ENCODE peak calls at places on chromosomes 11 and 22, in four cellular contexts. T is nucleus accumbens; K is AG04449; O is stimulated activated CD4-positive, alpha-beta T cell treated with anti-CD3 and anti-CD28 coated beads, Interleukin-1b, Interleukin-23, amount 100 ng/mL, for 24 hours. B is an unnamed sample.

GRCh38 chr22:41197808-41198585 is 7.1 kb upstream of the L3MBTL2 start:
- DNase-seq in T (no peak), K (no peak), O (peak; percentile 21), B (peak; percentile 58)

GRCh38 chr11:12692238-12693074 is 18.2 kb downstream of the TEAD1 start:
- DNase-seq in T (peak; percentile 6), K (peak; percentile 63), O (no peak), B (peak; percentile 92)

GRCh38 chr11:76742912-76743311 is 40.2 kb upstream of the TSKU start:
- DNase-seq in T (no peak), K (no peak), O (no peak), B (peak; percentile 57)

GRCh38 chr22:36541831-36542391 is 12.9 kb upstream of the EIF3D start:
- DNase-seq in T (no peak), K (peak; percentile 72), O (no peak), B (peak; percentile 89)

GRCh38 chr22:46744581-46744980 is 6.5 kb upstream of the CERK start:
- DNase-seq in T (no peak), K (no peak), O (no peak), B (no peak)

GRCh38 chr11:116276051-116277044 is 496.4 kb downstream of the BUD13 start:
- DNase-seq in T (peak; percentile 9), K (no peak), O (peak; percentile 66), B (peak; percentile 35)

GRCh38 chr11:119169272-119169719 is 771 bp downstream of the NLRX1 start:
- DNase-seq in T (no peak), K (no peak), O (no peak), B (peak; percentile 14)

GRCh38 chr22:30556388-30556787 is 9.8 kb upstream of the SEC14L6 start:
- DNase-seq in T (no peak), K (no peak), O (no peak), B (no peak)

GRCh38 chr11:3146612-3147256 is 18.4 kb downstream of the OSBPL5 start:
- DNase-seq in T (no peak), K (no peak), O (no peak), B (peak; percentile 88)

GRCh38 chr11:84012171-84012826 is 726.1 kb upstream of the CCDC90B start:
- DNase-seq in T (no peak), K (no peak), O (no peak), B (no peak)

GRCh38 chr11:96263361-96263763 is 79.6 kb downstream of the MAML2 start:
- DNase-seq in T (no peak), K (no peak), O (no peak), B (peak; percentile 69)

GRCh38 chr11:62721994-62722393 is 5.3 kb downstream of the HNRNPUL2 start:
- DNase-seq in T (no peak), K (no peak), O (no peak), B (peak; percentile 21)

GRCh38 chr11:9613830-9614762 is 40.6 kb downstream of the WEE1 start:
- DNase-seq in T (peak; percentile 32), K (peak; percentile 54), O (peak; percentile 75), B (peak; percentile 79)

GRCh38 chr11:20137637-20138036 is 22.6 kb downstream of the DBX1 start:
- DNase-seq in T (no peak), K (no peak), O (no peak), B (no peak)

GRCh38 chr11:115425816-115426215 is 78.4 kb downstream of the CADM1 start:
- DNase-seq in T (no peak), K (no peak), O (no peak), B (no peak)

GRCh38 chr11:2421226-2421994 is 20.9 kb downstream of the TSSC4 start:
- DNase-seq in T (no peak), K (no peak), O (no peak), B (no peak)

GRCh38 chr11:18617688-18618340 is 16.3 kb downstream of the SPTY2D1 start:
- DNase-seq in T (no peak), K (no peak), O (no peak), B (peak; percentile 23)

GRCh38 chr11:108616549-108616948 is 23.0 kb upstream of the EXPH5 start:
- DNase-seq in T (no peak), K (no peak), O (no peak), B (peak; percentile 84)

GRCh38 chr22:38831166-38831945 is 12.5 kb downstream of the NPTXR start:
- DNase-seq in T (no peak), K (no peak), O (no peak), B (peak; percentile 59)

GRCh38 chr11:61307354-61307753 is 12.2 kb upstream of the VWCE start:
- DNase-seq in T (no peak), K (no peak), O (no peak), B (no peak)

GRCh38 chr11:65391007-65391406 is 4.6 kb downstream of the FRMD8 start:
- DNase-seq in T (no peak), K (no peak), O (no peak), B (peak; percentile 68)

GRCh38 chr22:48477031-48477721 is 1350.5 kb downstream of the BRD1 start:
- DNase-seq in T (no peak), K (no peak), O (no peak), B (no peak)

GRCh38 chr11:64321533-64321932 is 3.6 kb downstream of the PRDX5 start:
- DNase-seq in T (no peak), K (no peak), O (no peak), B (no peak)

GRCh38 chr11:85459304-85459703 is 167.8 kb downstream of the DLG2 start:
- DNase-seq in T (no peak), K (no peak), O (no peak), B (no peak)

GRCh38 chr11:12133539-12134238 is 23.3 kb downstream of the MICAL2 start:
- DNase-seq in T (no peak), K (no peak), O (no peak), B (no peak)

GRCh38 chr11:69320326-69320725 is 26.4 kb downstream of the MYEOV start:
- DNase-seq in T (no peak), K (no peak), O (no peak), B (peak; percentile 75)

GRCh38 chr11:66017354-66017753 is 5.5 kb downstream of the CST6 start:
- DNase-seq in T (no peak), K (no peak), O (no peak), B (no peak)

GRCh38 chr11:1168721-1169161 is 11.0 kb downstream of the MUC5AC start:
- DNase-seq in T (no peak), K (no peak), O (no peak), B (no peak)

GRCh38 chr22:35422936-35423335 is 23.0 kb downstream of the MCM5 start:
- DNase-seq in T (no peak), K (no peak), O (no peak), B (no peak)

GRCh38 chr22:19974935-19975706 is 33.5 kb upstream of the TXNRD2 start:
- DNase-seq in T (no peak), K (no peak), O (no peak), B (no peak)

GRCh38 chr11:104320091-104320490 is 156.1 kb upstream of the PDGFD start:
- DNase-seq in T (no peak), K (peak; percentile 3), O (no peak), B (no peak)

GRCh38 chr22:50139843-50140415 is 30.6 kb upstream of the PANX2 start:
- DNase-seq in T (no peak), K (no peak), O (no peak), B (no peak)

GRCh38 chr11:11574373-11574772 is 47.4 kb downstream of the GALNT18 start:
- DNase-seq in T (no peak), K (no peak), O (no peak), B (no peak)

GRCh38 chr22:43812149-43812842 is at the start of gene EFCAB6:
- DNase-seq in T (peak; percentile 79), K (no peak), O (peak; percentile 87), B (peak; percentile 88)

GRCh38 chr11:26087095-26087935 is 244.6 kb upstream of the ANO3 start:
- DNase-seq in T (no peak), K (no peak), O (no peak), B (no peak)